ENCODE peak calls at places on chromosome 13, in seven cellular contexts. J, M, K, O, X, V and D are unnamed samples. For H3K9me3, the result is how much of the 10 kb centered on the place peaks cover.

GRCh38 chr13:112619730-112620639 is 32.0 kb upstream of the TUBGCP3 start:
- DNase-seq in J (peak), M (no peak), K (peak), O (peak), X (no peak), V (no peak), D (no peak)

GRCh38 chr13:52105841-52106240 is 23.0 kb downstream of the NEK5 start:
- DNase-seq in J (no peak), M (no peak), K (no peak), O (no peak), X (no peak), V (no peak), D (no peak)

GRCh38 chr13:71864094-71864980 is 2.7 kb downstream of the DACH1 start:
- DNase-seq in J (peak), M (peak), K (peak), O (peak), X (peak), V (peak), D (peak)

GRCh38 chr13:27868639-27869435 is 51.0 kb upstream of the PDX1 start:
- DNase-seq in J (no peak), M (no peak), K (no peak), O (no peak), X (no peak), V (no peak), D (no peak)

GRCh38 chr13:97403893-97404683 is 29.9 kb upstream of the RAP2A start:
- DNase-seq in J (no peak), M (no peak), K (no peak), O (no peak), X (no peak), V (no peak), D (no peak)

GRCh38 chr13:77190349-77190748 is 136.5 kb downstream of the MYCBP2 start:
- DNase-seq in J (no peak), M (no peak), K (no peak), O (no peak), X (no peak), V (no peak), D (no peak)

GRCh38 chr13:106520205-106521004 is 15.1 kb downstream of the EFNB2 start:
- DNase-seq in J (no peak), M (no peak), K (no peak), O (no peak), X (no peak), V (no peak), D (no peak)

GRCh38 chr13:27174766-27175455 is 3.3 kb upstream of the USP12 start:
- DNase-seq in J (no peak), M (no peak), K (no peak), O (no peak), X (no peak), V (no peak), D (no peak)

GRCh38 chr13:28659611-28659970 is 661 bp downstream of the POMP start:
- DNase-seq in J (no peak), M (no peak), K (peak), O (no peak), X (no peak), V (no peak), D (no peak)

GRCh38 chr13:28440774-28441532 is 54.0 kb downstream of the FLT1 start:
- DNase-seq in J (no peak), M (no peak), K (no peak), O (no peak), X (no peak), V (no peak), D (no peak)

GRCh38 chr13:33817513-33817842 is 471 bp upstream of the RFC3 start:
- DNase-seq in J (no peak), M (no peak), K (peak), O (no peak), X (no peak), V (no peak), D (no peak)

GRCh38 chr13:33815011-33815550 is 2.9 kb upstream of the RFC3 start:
- DNase-seq in J (no peak), M (no peak), K (no peak), O (no peak), X (no peak), V (no peak), D (no peak)

GRCh38 chr13:33816912-33817311 is 1.0 kb upstream of the RFC3 start:
- DNase-seq in J (no peak), M (no peak), K (no peak), O (no peak), X (no peak), V (no peak), D (no peak)

GRCh38 chr13:33817843-33818661 is at the start of gene RFC3:
- DNase-seq in J (peak), M (peak), K (peak), O (peak), X (peak), V (peak), D (peak)
- TF ChIP-seq CTCF in J (no peak), M (no peak), K (no peak), O (peak), X (no peak), V (no peak), D (no peak)

DNA sequence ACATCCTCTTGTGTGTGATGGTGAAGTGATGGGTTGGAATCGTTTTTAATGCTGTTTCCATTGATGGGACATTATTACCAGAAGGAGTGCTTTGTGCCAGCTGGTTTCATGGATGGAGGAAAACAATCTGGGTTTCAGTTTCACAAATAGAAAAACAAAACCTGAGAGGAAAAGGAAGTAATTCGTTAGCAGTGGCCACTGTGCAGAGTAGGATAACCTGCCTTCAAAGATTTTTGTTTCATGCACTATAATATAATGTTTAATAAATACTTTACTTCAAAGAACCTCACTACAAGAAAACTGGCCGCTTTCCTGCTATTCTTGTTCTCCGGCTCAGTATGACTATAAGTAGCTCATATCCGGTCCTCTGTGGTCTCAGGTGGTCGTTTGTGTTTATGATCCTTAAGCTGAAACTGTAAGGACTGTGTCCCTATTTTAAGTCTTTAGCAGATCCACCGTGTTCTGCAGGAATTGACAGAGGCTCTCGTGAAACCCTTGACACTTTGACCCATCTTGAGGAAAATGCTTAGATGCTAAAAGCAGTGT is 104.7 kb downstream of the GGACT start:
- DNase-seq in J (no peak), M (no peak), K (no peak), O (no peak), X (no peak), V (no peak), D (no peak)
- H3K9me3 ChIP-seq in J (under half), M (under half), K (under half), O (under half), X (under half), V (under half), D (under half)

DNA sequence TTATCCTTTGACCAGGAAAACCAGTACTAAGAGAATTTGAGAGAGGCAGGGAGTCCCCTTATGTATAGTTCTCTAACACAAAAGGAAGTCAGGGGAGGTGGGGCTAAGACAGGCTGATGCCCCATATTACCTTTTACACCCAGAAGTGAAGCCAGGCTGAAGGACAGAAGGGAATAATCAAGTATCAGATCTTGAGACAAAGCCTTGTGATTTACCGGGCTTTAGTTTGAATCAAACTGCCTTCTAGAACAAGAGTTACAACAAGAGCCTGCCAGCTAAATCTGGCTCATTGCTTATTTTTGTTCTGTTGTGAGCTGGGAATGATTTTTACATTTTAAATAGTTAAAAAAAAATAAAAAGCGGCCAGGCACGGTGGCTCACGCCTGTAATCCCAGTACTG is 169.7 kb upstream of the STARD13 start:
- DNase-seq in J (no peak), M (no peak), K (no peak), O (no peak), X (no peak), V (no peak), D (no peak)
- TF ChIP-seq CTCF in J (no peak), M (no peak), K (no peak), O (no peak), X (no peak), V (no peak), D (no peak)

GRCh38 chr13:48712141-48712540 is 58.4 kb downstream of the CYSLTR2 start:
- DNase-seq in J (no peak), M (no peak), K (no peak), O (no peak), X (no peak), V (no peak), D (no peak)

GRCh38 chr13:48710160-48710559 is 56.4 kb downstream of the CYSLTR2 start:
- DNase-seq in J (no peak), M (no peak), K (no peak), O (no peak), X (no peak), V (no peak), D (no peak)

DNA sequence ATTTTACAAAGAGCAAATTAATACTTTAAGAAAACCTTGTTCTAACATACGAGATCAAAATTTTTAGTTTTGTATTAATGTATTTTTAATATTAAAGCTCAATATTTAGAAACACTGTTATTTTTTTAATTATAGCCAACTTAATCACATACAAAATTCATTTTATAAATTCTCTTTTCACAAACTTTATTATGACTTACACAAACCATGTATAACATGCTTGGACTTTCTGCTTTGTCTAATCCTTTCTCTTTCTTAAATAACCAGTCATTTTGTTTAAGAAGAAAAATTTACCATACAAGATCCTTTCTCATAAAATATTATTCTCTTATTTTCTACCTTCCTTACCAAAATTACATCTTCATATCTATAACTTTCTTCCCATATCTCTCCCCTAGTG is 62.2 kb downstream of the CYSLTR2 start:
- DNase-seq in J (no peak), M (no peak), K (no peak), O (no peak), X (no peak), V (no peak), D (no peak)
- H3K9me3 ChIP-seq in J (under half), M (under half), K (under half), O (under half), X (under half), V (under half), D (under half)

DNA sequence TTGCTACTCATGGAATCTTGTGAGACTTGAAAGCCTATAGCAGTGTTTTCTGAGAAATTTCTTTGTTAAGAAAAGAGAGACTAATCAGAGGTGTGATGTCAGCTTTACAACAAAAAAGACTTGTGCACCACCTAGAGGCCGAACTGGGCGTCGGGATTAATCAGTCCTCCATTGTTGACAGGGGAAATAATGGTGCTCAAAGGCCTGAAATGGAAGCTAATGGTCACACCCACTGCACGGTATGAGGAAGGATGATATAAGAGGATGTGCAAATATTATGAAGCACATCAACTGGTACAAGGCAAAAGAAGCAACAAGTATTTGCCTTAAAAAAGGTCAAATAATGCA is 480.2 kb upstream of the MIR17HG start:
- DNase-seq in J (peak), M (peak), K (peak), O (peak), X (peak), V (peak), D (no peak)
- TF ChIP-seq CTCF in J (peak), M (no peak), K (peak), O (peak), X (peak), V (peak), D (peak)